ENCODE peak calls at places on chromosomes 6 and 20, in six cellular contexts. M is CD8-positive, alpha-beta T cell; J is right lobe of liver; B is choroid plexus epithelial cell; W is fibroblast of pulmonary artery; O is transverse colon. Z is an unnamed sample.

GRCh38 chr6:131368077-131368911 is 204.7 kb upstream of the ARG1 start:
- DNase-seq in B (peak), M (no peak), J (peak), W (peak), O (peak), Z (no peak)

GRCh38 chr6:156991971-156992370 is 214.8 kb downstream of the ARID1B start:
- DNase-seq in O (no peak), M (no peak), W (no peak), B (peak), J (no peak), Z (no peak)

GRCh38 chr6:3037578-3038365 is 30.5 kb upstream of the RIPK1 start:
- DNase-seq in W (no peak), O (no peak), B (no peak), M (no peak), J (no peak), Z (no peak)

GRCh38 chr6:1028744-1029143 is 283.2 kb upstream of the FOXQ1 start:
- DNase-seq in O (no peak), J (no peak), W (no peak), M (no peak), B (no peak), Z (no peak)

GRCh38 chr20:37316775-37317170 is 27.3 kb downstream of the MANBAL start:
- DNase-seq in J (no peak), M (no peak), W (no peak), O (no peak), B (no peak), Z (no peak)

GRCh38 chr20:59835448-59836395 is 97.7 kb downstream of the SYCP2 start:
- DNase-seq in J (no peak), W (peak), O (peak), B (peak), M (no peak), Z (no peak)

GRCh38 chr20:49863666-49864065 is 51.0 kb downstream of the SLC9A8 start:
- DNase-seq in W (no peak), B (no peak), M (no peak), O (no peak), J (no peak), Z (no peak)

GRCh38 chr20:54598351-54598750 is 123.0 kb downstream of the DOK5 start:
- DNase-seq in W (no peak), M (no peak), B (no peak), O (no peak), J (no peak), Z (no peak)

GRCh38 chr6:33702345-33702977 is 9.0 kb downstream of the UQCC2 start:
- DNase-seq in B (peak), O (peak), J (no peak), M (no peak), W (peak), Z (no peak)

GRCh38 chr20:6704132-6704861 is 63.2 kb upstream of the BMP2 start:
- DNase-seq in M (no peak), W (peak), J (peak), O (peak), B (peak), Z (no peak)

GRCh38 chr20:47295921-47296426 is 60.5 kb downstream of the ZMYND8 start:
- DNase-seq in W (peak), B (no peak), O (no peak), M (no peak), J (no peak), Z (no peak)

GRCh38 chr20:3663031-3663701 is at the start of gene GFRA4:
- DNase-seq in B (no peak), J (no peak), M (no peak), O (no peak), W (no peak), Z (no peak)

GRCh38 chr6:123967900-123968299 is 164.2 kb downstream of the NKAIN2 start:
- DNase-seq in J (no peak), M (no peak), O (no peak), W (no peak), B (no peak), Z (no peak)

GRCh38 chr20:53642196-53643030 is 48.8 kb upstream of the ZNF217 start:
- DNase-seq in B (peak), M (peak), O (peak), J (peak), W (peak), Z (no peak)

GRCh38 chr6:11607381-11607780 is 69.8 kb downstream of the TMEM170B start:
- DNase-seq in J (no peak), B (no peak), W (no peak), M (no peak), O (no peak), Z (no peak)

GRCh38 chr6:108878942-108879341 is 30.7 kb downstream of the ARMC2 start:
- DNase-seq in B (no peak), M (no peak), W (no peak), J (no peak), O (no peak), Z (no peak)

GRCh38 chr6:138493413-138493812 is 5.9 kb downstream of the NHSL1 start:
- DNase-seq in M (no peak), B (peak), W (peak), O (no peak), J (no peak), Z (no peak)

GRCh38 chr6:111242452-111242851 is 155.1 kb downstream of the SLC16A10 start:
- DNase-seq in M (no peak), B (peak), O (no peak), W (peak), J (no peak), Z (no peak)

GRCh38 chr20:41276317-41276751 is 41.2 kb downstream of the ZHX3 start:
- DNase-seq in W (no peak), O (no peak), B (peak), M (no peak), J (no peak), Z (no peak)

GRCh38 chr6:53320964-53321363 is 27.8 kb downstream of the ELOVL5 start:
- DNase-seq in J (no peak), O (no peak), B (peak), M (no peak), W (no peak), Z (no peak)

GRCh38 chr6:117317261-117317660 is 51.9 kb downstream of the VGLL2 start:
- DNase-seq in O (no peak), B (peak), M (no peak), J (no peak), W (peak), Z (no peak)

GRCh38 chr6:145044606-145045275 is 690.6 kb downstream of the EPM2A start:
- DNase-seq in W (peak), O (no peak), M (no peak), J (no peak), B (peak), Z (no peak)

GRCh38 chr6:154555075-154555677 is 44.7 kb upstream of the CNKSR3 start:
- DNase-seq in M (no peak), O (peak), W (peak), B (peak), J (no peak), Z (no peak)

GRCh38 chr6:36695414-36695813 is 2.2 kb upstream of the RAB44 start:
- DNase-seq in O (no peak), M (no peak), J (no peak), B (no peak), W (no peak), Z (no peak)

GRCh38 chr6:52493669-52494068 is 73.5 kb downstream of the EFHC1 start:
- DNase-seq in M (no peak), B (peak), W (no peak), J (no peak), O (no peak), Z (no peak)

GRCh38 chr6:33114428-33114827 is 38.6 kb downstream of the HLA-DPB1 start:
- DNase-seq in O (no peak), B (no peak), M (no peak), W (no peak), J (no peak), Z (no peak)

GRCh38 chr6:96450082-96450759 is 71.4 kb upstream of the UFL1 start:
- DNase-seq in M (no peak), J (no peak), O (peak), B (no peak), W (no peak), Z (no peak)

GRCh38 chr6:161166677-161167076 is 107.2 kb downstream of the AGPAT4 start:
- DNase-seq in O (no peak), W (no peak), B (no peak), M (no peak), J (no peak), Z (no peak)

GRCh38 chr6:168322966-168323365 is 3.4 kb upstream of the DACT2 start:
- DNase-seq in B (peak), W (no peak), J (no peak), O (no peak), M (no peak), Z (no peak)

GRCh38 chr6:5286780-5287179 is 25.5 kb downstream of the FARS2 start:
- DNase-seq in B (no peak), M (no peak), O (no peak), J (no peak), W (no peak), Z (no peak)

GRCh38 chr6:2209226-2209809 is 36.1 kb downstream of the GMDS start:
- DNase-seq in J (peak), B (peak), O (peak), W (peak), M (no peak), Z (peak)

GRCh38 chr6:110542311-110543024 is 66.1 kb upstream of the SLC22A16 start:
- DNase-seq in W (no peak), M (no peak), O (no peak), J (peak), B (no peak), Z (no peak)

GRCh38 chr6:24933868-24934401 is 1.8 kb downstream of the RIPOR2 start:
- DNase-seq in M (no peak), O (peak), W (peak), B (peak), J (no peak), Z (no peak)

DNA sequence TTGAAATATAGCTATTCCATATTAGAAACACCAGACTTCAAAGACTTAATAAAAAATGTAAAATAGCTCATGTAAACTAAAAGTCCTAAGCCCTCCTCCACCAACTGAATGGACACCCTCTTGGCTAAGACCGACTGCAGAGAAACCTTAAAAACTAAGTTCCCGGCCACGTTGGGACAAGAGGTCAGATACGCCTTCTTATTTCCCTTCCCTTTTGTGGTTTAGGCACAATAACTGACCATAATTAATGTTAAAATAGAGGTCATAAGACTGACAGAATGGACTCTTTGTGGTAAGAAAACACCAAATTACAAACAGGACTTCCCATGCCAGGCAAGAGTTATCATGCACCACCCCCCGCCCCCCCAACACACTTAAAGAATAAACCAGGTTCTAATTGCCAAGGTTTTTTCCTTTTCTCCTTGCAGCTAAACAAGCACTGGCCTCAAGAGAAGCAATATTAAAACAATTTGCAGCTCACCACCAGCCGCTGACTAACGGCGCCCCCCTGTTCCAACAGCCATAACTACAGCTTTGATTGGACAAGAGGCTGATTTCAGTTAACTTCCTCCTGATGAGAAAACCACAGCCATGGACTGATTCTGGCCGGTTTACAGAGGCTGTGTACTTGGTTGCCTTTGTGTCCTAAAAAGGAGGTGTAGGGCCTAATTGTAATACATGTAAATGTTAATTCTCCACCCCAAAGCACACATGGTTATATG is 10.7 kb upstream of the LAMP5 start:
- DNase-seq in O (no peak), W (no peak), B (peak), J (no peak), M (no peak), Z (no peak)
- TF ChIP-seq CTCF in O (no peak), W (no peak), B (peak), J (no peak), M (no peak), Z (no peak)

DNA sequence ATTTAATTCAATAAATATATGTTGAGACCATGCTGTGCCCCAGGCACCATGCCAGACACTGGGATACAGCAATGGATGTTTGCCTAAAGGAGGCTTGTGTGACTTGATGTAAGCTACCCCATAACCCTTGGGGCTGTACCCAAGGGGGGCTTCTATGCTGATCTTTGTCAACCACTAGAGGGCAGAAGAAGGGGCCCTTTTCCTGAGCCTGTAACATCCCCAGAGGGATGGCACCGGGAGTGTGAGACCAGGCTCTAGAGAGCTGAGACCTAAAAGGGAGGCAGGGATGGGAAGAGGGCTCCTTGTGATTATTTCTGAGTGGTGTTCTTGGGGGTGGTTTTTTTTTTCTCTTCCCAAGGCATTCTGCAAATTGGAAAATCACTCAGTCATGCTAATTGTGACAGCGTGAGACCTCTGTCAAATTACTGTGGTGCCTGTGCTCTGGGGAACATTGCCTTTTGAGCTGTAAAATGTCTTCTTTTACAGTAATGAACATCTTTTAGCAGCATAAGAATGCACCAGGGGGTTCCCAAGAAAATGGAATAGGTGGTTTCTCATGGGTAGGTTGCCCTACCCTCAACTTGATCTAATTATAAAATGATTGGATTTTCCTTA is 138.8 kb upstream of the SLC24A3 start:
- DNase-seq in M (no peak), W (no peak), O (no peak), J (no peak), B (no peak), Z (no peak)
- TF ChIP-seq CTCF in M (no peak), W (no peak), O (no peak), J (peak), B (peak), Z (peak)

GRCh38 chr6:77930945-77931344 is 278.1 kb downstream of the MEI4 start:
- DNase-seq in B (no peak), M (no peak), J (no peak), O (no peak), W (no peak), Z (no peak)

GRCh38 chr6:77930382-77930781 is 277.5 kb downstream of the MEI4 start:
- DNase-seq in O (no peak), J (no peak), B (no peak), M (no peak), W (no peak), Z (no peak)

DNA sequence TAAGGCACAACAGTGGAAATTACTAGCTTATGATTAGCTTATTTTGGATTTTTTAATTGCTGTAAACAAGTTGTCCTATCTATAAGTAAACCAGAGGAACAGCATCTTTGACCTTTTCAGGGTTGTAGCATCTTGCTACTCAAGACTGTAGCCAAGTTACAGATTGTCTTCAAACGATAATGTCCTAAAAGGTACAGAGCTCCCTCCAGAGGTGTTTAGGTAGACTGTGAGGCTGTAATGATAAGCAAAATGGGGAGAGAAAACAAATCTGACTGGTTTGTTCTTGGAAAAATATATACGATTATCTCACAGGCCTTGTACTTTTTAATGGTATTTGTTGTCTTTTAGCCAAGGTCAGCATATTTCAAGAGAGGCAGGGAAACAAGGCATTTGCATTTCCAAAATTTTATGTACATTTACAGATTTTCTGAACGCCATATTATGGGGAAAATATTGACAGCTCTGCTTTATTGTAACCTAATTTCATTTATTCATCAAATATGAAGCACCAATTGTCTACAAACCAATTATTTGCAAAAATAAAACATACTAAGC is 273.4 kb downstream of the MEI4 start:
- DNase-seq in J (no peak), M (no peak), B (peak), O (no peak), W (no peak), Z (no peak)
- TF ChIP-seq CTCF in J (peak), M (no peak), B (peak), O (no peak), W (no peak), Z (peak)

DNA sequence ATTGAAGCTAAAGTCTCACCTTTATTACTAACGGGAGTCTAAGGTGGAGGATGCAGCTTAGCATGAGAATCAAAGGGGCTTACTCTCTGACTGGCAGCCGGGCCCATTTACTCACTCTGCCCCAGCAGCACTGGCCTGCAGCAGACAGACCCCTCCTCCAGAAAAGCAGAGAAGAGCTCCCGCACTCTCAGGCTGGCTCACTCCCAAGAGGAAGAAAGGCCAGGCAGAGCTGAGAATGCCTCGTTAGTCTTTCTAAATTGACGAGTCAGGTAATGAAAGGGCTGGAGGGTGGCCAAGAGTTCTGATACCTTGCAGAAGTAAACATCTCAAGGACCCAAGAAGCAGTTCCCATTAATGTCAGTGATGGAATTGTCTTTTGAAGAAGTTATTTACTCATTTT is 44.5 kb upstream of the IL20RA start:
- DNase-seq in J (no peak), W (no peak), M (no peak), B (no peak), O (peak), Z (no peak)
- TF ChIP-seq CTCF in J (no peak), W (no peak), M (no peak), B (no peak), O (no peak), Z (no peak)

GRCh38 chr20:64093013-64093503 is 8.9 kb upstream of the LKAAEAR1 start:
- DNase-seq in M (no peak), W (no peak), J (no peak), O (no peak), B (no peak), Z (no peak)
- TF ChIP-seq CTCF in M (no peak), W (no peak), J (no peak), O (no peak), B (no peak), Z (no peak)